ENCODE peak calls at places on chromosomes 16 and 17, in five cellular contexts. I, W, L, B and J are unnamed samples.

GRCh38 chr17:59508999-59509398 is 56.4 kb upstream of the DHX40 start:
- DNase-seq in W (no peak), L (no peak), B (no peak), I (no peak), J (no peak)

GRCh38 chr16:86383488-86384262 is 126.7 kb upstream of the FOXF1 start:
- DNase-seq in I (no peak), B (no peak), L (no peak), W (no peak), J (no peak)

GRCh38 chr17:1390422-1391367 is 9.3 kb downstream of the YWHAE start:
- DNase-seq in I (no peak), L (no peak), W (no peak), B (no peak), J (no peak)

GRCh38 chr17:56838687-56839086 is 4.7 kb downstream of the DGKE start:
- DNase-seq in B (no peak), L (no peak), I (no peak), W (no peak), J (no peak)

GRCh38 chr17:48646183-48647102 is 20.3 kb upstream of the HOXB9 start:
- DNase-seq in W (no peak), B (peak), I (no peak), L (peak), J (no peak)

GRCh38 chr17:72476134-72476533 is 355.3 kb downstream of the SOX9 start:
- DNase-seq in W (no peak), L (no peak), B (no peak), I (no peak), J (no peak)

GRCh38 chr17:76995352-76996105 is 127.3 kb downstream of the MGAT5B start:
- DNase-seq in L (no peak), I (no peak), B (no peak), W (no peak), J (no peak)

GRCh38 chr17:78966123-78966813 is 13.5 kb downstream of the LGALS3BP start:
- DNase-seq in B (no peak), W (no peak), L (no peak), I (no peak), J (no peak)

GRCh38 chr16:81263470-81264200 is 25.1 kb downstream of the BCO1 start:
- DNase-seq in W (no peak), I (no peak), B (no peak), L (no peak), J (no peak)

GRCh38 chr17:52149626-52150025 is 8.9 kb downstream of the CA10 start:
- DNase-seq in B (no peak), I (no peak), L (no peak), W (no peak), J (no peak)

GRCh38 chr16:27529962-27530361 is 19.8 kb downstream of the GTF3C1 start:
- DNase-seq in B (no peak), I (no peak), W (no peak), L (no peak), J (no peak)

GRCh38 chr16:23668873-23669272 is 9.8 kb upstream of the PLK1 start:
- DNase-seq in B (no peak), L (no peak), W (no peak), I (no peak), J (no peak)

GRCh38 chr17:78131172-78132085 is 858 bp downstream of the TMC8 start:
- DNase-seq in I (no peak), L (no peak), B (peak), W (no peak), J (no peak)

GRCh38 chr17:79679631-79680340 is 51.0 kb upstream of the ENPP7 start:
- DNase-seq in B (no peak), W (no peak), I (no peak), L (no peak), J (no peak)

GRCh38 chr16:49543315-49543946 is 169.8 kb downstream of the C16orf78 start:
- DNase-seq in L (no peak), I (no peak), W (no peak), B (no peak), J (no peak)

GRCh38 chr17:61408151-61409041 is 8.8 kb downstream of the TBX2 start:
- DNase-seq in I (peak), L (no peak), B (peak), W (no peak), J (no peak)

GRCh38 chr16:82136956-82137818 is 32.8 kb downstream of the MPHOSPH6 start:
- DNase-seq in B (no peak), I (no peak), L (no peak), W (no peak), J (no peak)

GRCh38 chr16:6510261-6510660 is 822.4 kb upstream of the RBFOX1 start:
- DNase-seq in I (no peak), W (no peak), L (no peak), B (no peak), J (no peak)

GRCh38 chr16:48850097-48850496 is 240.1 kb upstream of the N4BP1 start:
- DNase-seq in W (no peak), B (no peak), L (no peak), I (no peak), J (no peak)

GRCh38 chr16:58500329-58501241 is 642 bp downstream of the NDRG4 start:
- DNase-seq in L (no peak), I (no peak), W (no peak), B (peak), J (no peak)

GRCh38 chr17:13869301-13869700 is 200.0 kb upstream of the COX10 start:
- DNase-seq in B (no peak), W (no peak), I (no peak), L (no peak), J (no peak)

DNA sequence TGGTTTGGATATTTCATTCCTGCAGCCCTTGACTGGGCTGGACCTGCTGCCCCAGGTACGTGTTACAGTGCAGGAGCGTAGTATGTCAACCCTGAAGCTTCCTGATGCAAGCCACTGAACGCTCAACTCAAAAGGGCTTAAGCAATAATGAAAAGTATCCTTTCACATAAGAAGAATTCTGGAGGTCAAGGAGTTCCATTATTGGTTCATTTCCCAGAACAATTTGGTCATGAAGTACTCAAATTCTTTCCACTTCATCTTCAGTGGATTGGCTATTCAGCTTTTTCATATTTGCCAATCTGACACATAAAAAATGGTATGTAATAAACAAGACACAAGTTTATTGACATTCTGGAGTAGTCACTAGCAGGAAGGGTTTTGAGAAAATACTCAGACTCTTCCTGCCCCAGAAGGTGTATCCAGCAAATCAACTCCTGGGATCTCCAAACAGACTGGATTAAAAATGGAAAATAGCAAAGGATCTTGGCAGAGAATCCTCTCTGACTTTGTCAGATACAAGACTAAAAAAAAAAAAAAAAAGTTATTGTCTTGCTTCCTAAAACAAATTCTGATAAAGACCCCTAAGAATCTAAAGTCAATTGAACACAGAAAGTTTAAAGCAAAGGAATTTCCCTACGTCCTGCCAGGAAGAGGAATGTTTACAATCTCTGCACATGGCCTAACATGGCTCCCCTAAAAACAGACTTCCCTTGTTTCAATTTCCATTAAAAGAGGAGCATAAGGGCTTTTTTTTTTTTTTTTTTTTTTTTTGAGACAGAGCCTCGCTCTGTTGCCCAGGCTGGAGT is 37.5 kb upstream of the WSB1 start:
- DNase-seq in W (no peak), L (no peak), B (no peak), I (no peak), J (no peak)
- TF ChIP-seq POLR2AphosphoS5 in W (no peak), L (no peak), B (no peak), I (no peak), J (no peak)

DNA sequence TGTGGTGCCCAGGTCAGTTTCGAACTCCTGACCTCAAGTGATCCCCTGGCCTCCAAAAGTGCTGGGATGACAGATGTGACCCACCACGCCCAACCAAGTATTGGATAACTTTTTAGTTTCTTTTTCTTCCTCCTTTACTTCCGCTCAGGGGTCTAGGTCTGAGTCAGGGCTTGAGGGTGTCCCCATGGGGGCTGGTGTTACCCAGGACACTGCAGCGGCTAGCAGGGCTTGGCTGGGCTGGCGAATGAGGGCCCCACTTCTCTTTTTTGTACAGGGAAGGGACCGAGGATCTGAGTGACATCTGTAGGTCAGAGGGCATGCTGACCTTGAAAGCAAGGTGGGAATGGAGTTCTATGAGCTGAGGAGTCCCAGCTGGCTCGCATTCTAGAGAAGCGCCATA is 24.9 kb downstream of the RAB11FIP3 start:
- DNase-seq in L (peak), W (no peak), B (no peak), I (peak), J (no peak)
- TF ChIP-seq POLR2AphosphoS5 in L (no peak), W (no peak), B (no peak), I (no peak), J (no peak)

GRCh38 chr16:87789437-87790277 is 23.9 kb upstream of the KLHDC4 start:
- DNase-seq in I (no peak), L (no peak), B (no peak), W (no peak), J (no peak)
- TF ChIP-seq POLR2AphosphoS5 in I (no peak), L (no peak), B (no peak), W (no peak), J (peak)

GRCh38 chr17:17819561-17819995 is 17.2 kb downstream of the SREBF1 start:
- DNase-seq in B (peak), L (peak), I (peak), W (no peak), J (no peak)
- TF ChIP-seq POLR2AphosphoS5 in B (no peak), L (no peak), I (no peak), W (no peak), J (no peak)

GRCh38 chr17:74800531-74800930 is 24.4 kb upstream of the NAT9 start:
- DNase-seq in W (no peak), I (no peak), L (no peak), B (no peak), J (no peak)
- TF ChIP-seq POLR2AphosphoS5 in W (no peak), I (no peak), L (no peak), B (no peak), J (no peak)